ENCODE peak calls at places on chromosomes 5 and 9, in eight cellular contexts. W is smooth muscle cell of the brain vasculature; F is dorsolateral prefrontal cortex; J is heart right ventricle; G is activated CD4-positive, alpha-beta T cell treated with anti-CD3 and anti-CD28 coated beads, Interleukin-2, amount 50 U/mL, for 48 hours; T is DMS 273 treated with DMSO at 0.1 percent for 48 hours; L is GM13977; O is activated naive CD4-positive, alpha-beta T cell. V is an unnamed sample.

GRCh38 chr9:134669556-134669955 is 28.0 kb downstream of the COL5A1 start:
- DNase-seq in W (no peak), F (no peak), J (no peak), G (no peak), T (no peak), L (no peak), O (no peak), V (no peak)

GRCh38 chr5:59731829-59732228 is 161.7 kb downstream of the PDE4D start:
- DNase-seq in W (no peak), F (no peak), J (no peak), G (no peak), T (no peak), L (no peak), O (no peak), V (no peak)

GRCh38 chr5:41776435-41776834 is 93.8 kb downstream of the OXCT1 start:
- DNase-seq in W (no peak), F (no peak), J (no peak), G (no peak), T (no peak), L (no peak), O (no peak), V (no peak)

GRCh38 chr5:159097461-159098284 is 2.0 kb downstream of the EBF1 start:
- DNase-seq in W (no peak), F (no peak), J (peak), G (no peak), T (no peak), L (peak), O (no peak), V (no peak)

GRCh38 chr5:90168399-90168798 is 241.2 kb downstream of the CETN3 start:
- DNase-seq in W (no peak), F (no peak), J (no peak), G (no peak), T (peak), L (no peak), O (no peak), V (no peak)

GRCh38 chr9:14349141-14349817 is 35.3 kb upstream of the NFIB start:
- DNase-seq in W (no peak), F (no peak), J (no peak), G (no peak), T (no peak), L (no peak), O (no peak), V (no peak)

GRCh38 chr9:98191210-98191609 is 1.2 kb downstream of the CORO2A start:
- DNase-seq in W (no peak), F (no peak), J (no peak), G (no peak), T (no peak), L (no peak), O (no peak), V (no peak)

GRCh38 chr9:121278535-121279169 is 10.7 kb downstream of the GSN start:
- DNase-seq in W (peak), F (no peak), J (no peak), G (peak), T (peak), L (peak), O (no peak), V (peak)

GRCh38 chr5:82255844-82256243 is 22.3 kb downstream of the RPS23 start:
- DNase-seq in W (no peak), F (no peak), J (no peak), G (no peak), T (no peak), L (no peak), O (no peak), V (no peak)

GRCh38 chr9:14223081-14223480 is 90.9 kb downstream of the NFIB start:
- DNase-seq in W (no peak), F (no peak), J (no peak), G (no peak), T (no peak), L (no peak), O (no peak), V (no peak)

GRCh38 chr5:178589180-178590140 is 733 bp downstream of the COL23A1 start:
- DNase-seq in W (no peak), F (no peak), J (peak), G (peak), T (no peak), L (peak), O (no peak), V (no peak)

GRCh38 chr5:173909205-173909604 is 21.1 kb downstream of the CPEB4 start:
- DNase-seq in W (no peak), F (no peak), J (no peak), G (no peak), T (no peak), L (no peak), O (no peak), V (no peak)

GRCh38 chr5:54173251-54173650 is 137.1 kb downstream of the ARL15 start:
- DNase-seq in W (no peak), F (no peak), J (no peak), G (no peak), T (no peak), L (no peak), O (no peak), V (no peak)

GRCh38 chr9:99818439-99818992 is 3.2 kb upstream of the NR4A3 start:
- DNase-seq in W (no peak), F (no peak), J (no peak), G (no peak), T (no peak), L (no peak), O (no peak), V (no peak)

GRCh38 chr5:74209566-74209965 is 431.0 kb downstream of the ENC1 start:
- DNase-seq in W (no peak), F (no peak), J (no peak), G (no peak), T (no peak), L (no peak), O (no peak), V (no peak)

GRCh38 chr5:76303917-76304316 is 99.2 kb upstream of the IQGAP2 start:
- DNase-seq in W (no peak), F (no peak), J (no peak), G (peak), T (no peak), L (peak), O (no peak), V (no peak)

GRCh38 chr5:178244566-178244965 is 12.0 kb upstream of the PHYKPL start:
- DNase-seq in W (no peak), F (no peak), J (no peak), G (no peak), T (no peak), L (no peak), O (no peak), V (no peak)

GRCh38 chr9:108041551-108041950 is 552.0 kb upstream of the KLF4 start:
- DNase-seq in W (no peak), F (no peak), J (no peak), G (no peak), T (no peak), L (no peak), O (no peak), V (no peak)

GRCh38 chr9:93094294-93095204 is 1.5 kb upstream of the CARD19 start:
- DNase-seq in W (no peak), F (peak), J (peak), G (no peak), T (no peak), L (peak), O (no peak), V (peak)

GRCh38 chr9:130997925-130998595 is 10.9 kb upstream of the LAMC3 start:
- DNase-seq in W (no peak), F (peak), J (peak), G (peak), T (peak), L (peak), O (no peak), V (peak)

GRCh38 chr5:93189707-93190120 is 391.3 kb downstream of the NR2F1-AS1 start:
- DNase-seq in W (no peak), F (no peak), J (no peak), G (no peak), T (no peak), L (no peak), O (no peak), V (no peak)